ENCODE peak calls at places on chromosomes 12 and 14, in four cellular contexts. V is ELR; X is CD4-positive, alpha-beta T cell; D is activated T-cell treated with anti-CD3 and anti-CD28 coated beads, Interleukin-2, amount 50 U/mL, for 72 hours. F is an unnamed sample.

GRCh38 chr12:20376984-20377383 is 8.6 kb downstream of the PDE3A start:
- DNase-seq in D (no peak), X (no peak), V (peak), F (no peak)

GRCh38 chr12:99946131-99946530 is 38.6 kb downstream of the ANKS1B start:
- DNase-seq in D (no peak), V (no peak), X (no peak), F (no peak)

GRCh38 chr12:122499991-122500684 is 594 bp downstream of the ZCCHC8 start:
- DNase-seq in V (peak), X (peak), D (peak), F (no peak)

GRCh38 chr12:93199831-93200236 is 177.9 kb upstream of the NUDT4 start:
- DNase-seq in V (no peak), X (no peak), D (no peak), F (no peak)

GRCh38 chr12:127685476-127686234 is 581.3 kb upstream of the TMEM132C start:
- DNase-seq in V (no peak), D (no peak), X (no peak), F (no peak)

GRCh38 chr12:81800298-81801148 is 41.4 kb upstream of the PPFIA2 start:
- DNase-seq in V (no peak), X (no peak), D (no peak), F (no peak)

GRCh38 chr14:73457050-73457934 is 1.1 kb downstream of the NUMB start:
- DNase-seq in D (peak), X (no peak), V (peak), F (no peak)

GRCh38 chr12:32134144-32134888 is 27.7 kb downstream of the BICD1 start:
- DNase-seq in D (peak), V (peak), X (peak), F (no peak)

GRCh38 chr14:24233538-24233866 is 773 bp downstream of the GMPR2 start:
- DNase-seq in X (no peak), D (no peak), V (no peak), F (no peak)

GRCh38 chr12:4852911-4853310 is 56.8 kb upstream of the KCNA1 start:
- DNase-seq in V (no peak), X (no peak), D (no peak), F (no peak)

GRCh38 chr12:57813111-57813970 is 5.2 kb downstream of the AVIL start:
- DNase-seq in D (no peak), X (no peak), V (no peak), F (no peak)

GRCh38 chr14:63308723-63309317 is 9.9 kb downstream of the GPHB5 start:
- DNase-seq in V (peak), X (no peak), D (no peak), F (no peak)

GRCh38 chr12:105206686-105207374 is 29.1 kb downstream of the APPL2 start:
- DNase-seq in V (no peak), X (no peak), D (no peak), F (no peak)

GRCh38 chr12:53776872-53777271 is 25.1 kb upstream of the CISTR start:
- DNase-seq in V (no peak), X (no peak), D (no peak), F (no peak)

GRCh38 chr14:51014086-51014485 is 69.8 kb upstream of the PYGL start:
- DNase-seq in X (no peak), D (no peak), V (peak), F (no peak)

GRCh38 chr14:86464386-86464785 is 934.4 kb downstream of the FLRT2 start:
- DNase-seq in V (no peak), D (no peak), X (no peak), F (no peak)

GRCh38 chr14:33297565-33297964 is 358.9 kb downstream of the NPAS3 start:
- DNase-seq in V (no peak), D (no peak), X (no peak), F (peak)

GRCh38 chr14:99853206-99853605 is 60.0 kb downstream of the EML1 start:
- DNase-seq in X (no peak), D (no peak), V (peak), F (no peak)

GRCh38 chr12:18967814-18968213 is 161.7 kb upstream of the PLEKHA5 start:
- DNase-seq in D (no peak), V (no peak), X (no peak), F (no peak)

GRCh38 chr12:50411051-50411660 is 10.5 kb downstream of the LARP4 start:
- DNase-seq in X (no peak), V (no peak), D (no peak), F (no peak)

GRCh38 chr12:59375633-59376032 is 220.2 kb upstream of the SLC16A7 start:
- DNase-seq in X (no peak), D (no peak), V (no peak), F (no peak)

F was measured in smooth muscle cell of the brain vasculature.